ENCODE peak calls at places on chromosomes 11 and 22, in four cellular contexts. C is Karpas-422, R is hepatocyte, J is PC-9. Q is an unnamed sample. For H3K9me2, the result is how much of the 10 kb centered on the place peaks cover.

GRCh38 chr11:12694182-12694531 is 19.9 kb downstream of the TEAD1 start:
- DNase-seq in C (no peak), R (peak), J (no peak), Q (peak)

GRCh38 chr11:69598147-69598546 is 42.8 kb upstream of the CCND1 start:
- DNase-seq in C (no peak), R (no peak), J (peak), Q (peak)

GRCh38 chr11:35747638-35748037 is 85.1 kb downstream of the TRIM44 start:
- DNase-seq in C (peak), R (no peak), J (no peak), Q (peak)

GRCh38 chr11:94938399-94939055 is 34.8 kb downstream of the CWC15 start:
- DNase-seq in C (no peak), R (no peak), J (no peak), Q (no peak)

GRCh38 chr11:132520199-132520598 is 1012.1 kb downstream of the OPCML start:
- DNase-seq in C (no peak), R (no peak), J (no peak), Q (no peak)

GRCh38 chr11:19774329-19774728 is 61.7 kb downstream of the NAV2 start:
- DNase-seq in C (no peak), R (no peak), J (no peak), Q (no peak)

GRCh38 chr11:21921151-21921550 is 271.7 kb upstream of the ANO5 start:
- DNase-seq in C (no peak), R (no peak), J (no peak), Q (no peak)

GRCh38 chr11:67365756-67366384 is 7.5 kb downstream of the CLCF1 start:
- DNase-seq in C (no peak), R (no peak), J (no peak), Q (no peak)

GRCh38 chr22:37752189-37753061 is 55.3 kb upstream of the GCAT start:
- DNase-seq in C (no peak), R (peak), J (peak), Q (no peak)

GRCh38 chr11:1105183-1105565 is 30.5 kb downstream of the MUC2 start:
- DNase-seq in C (no peak), R (no peak), J (no peak), Q (no peak)

GRCh38 chr11:1564535-1565172 is 7.4 kb downstream of the DUSP8 start:
- DNase-seq in C (peak), R (peak), J (no peak), Q (peak)

GRCh38 chr11:60873533-60873932 is 6.2 kb downstream of the ZP1 start:
- DNase-seq in C (no peak), R (no peak), J (no peak), Q (no peak)

GRCh38 chr11:126112547-126112946 is 49.9 kb upstream of the CDON start:
- DNase-seq in C (no peak), R (peak), J (no peak), Q (no peak)

GRCh38 chr22:32083000-32083399 is 39.9 kb downstream of the SLC5A1 start:
- DNase-seq in C (no peak), R (no peak), J (no peak), Q (no peak)

GRCh38 chr11:64605248-64605560 is 14.2 kb downstream of the SLC22A12 start:
- DNase-seq in C (no peak), R (no peak), J (no peak), Q (no peak)

GRCh38 chr11:95229199-95230053 is 1.6 kb downstream of the SESN3 start:
- DNase-seq in C (peak), R (no peak), J (no peak), Q (peak)

GRCh38 chr11:498297-499181 is 8.5 kb downstream of the RNH1 start:
- DNase-seq in C (no peak), R (no peak), J (no peak), Q (no peak)

GRCh38 chr22:50696799-50697561 is 24.4 kb downstream of the SHANK3 start:
- DNase-seq in C (no peak), R (peak), J (no peak), Q (peak)

GRCh38 chr11:85896871-85897270 is 41.7 kb downstream of the CCDC83 start:
- DNase-seq in C (no peak), R (no peak), J (no peak), Q (no peak)

GRCh38 chr11:48091426-48092102 is 111.2 kb downstream of the PTPRJ start:
- DNase-seq in C (peak), R (no peak), J (no peak), Q (no peak)
- H3K9me2 ChIP-seq in C (under half), R (under half), J (under half), Q (under half)

DNA sequence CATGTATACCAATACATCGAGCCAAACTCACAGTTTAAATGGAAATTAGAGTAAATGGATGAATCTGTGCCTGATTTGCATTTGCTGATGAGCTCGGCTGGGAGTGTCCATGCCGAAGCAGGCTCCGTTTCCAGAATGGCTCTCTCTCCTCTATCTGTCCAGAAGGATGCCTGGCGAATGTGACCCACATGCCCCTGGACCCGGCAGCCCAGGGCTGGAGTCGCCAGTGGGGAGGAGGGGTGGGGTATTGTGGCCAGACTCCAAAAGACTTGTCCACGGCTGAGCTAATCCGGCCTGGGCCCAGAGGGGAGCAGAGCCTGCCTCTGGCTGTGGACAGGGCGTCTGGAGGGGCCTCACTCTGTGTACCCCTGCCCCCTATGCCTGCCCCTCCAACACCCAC is 317.3 kb downstream of the CTTN start:
- DNase-seq in C (no peak), R (no peak), J (no peak), Q (no peak)
- H3K9me2 ChIP-seq in C (under half), R (under half), J (under half), Q (under half)

GRCh38 chr22:46487318-46487717 is 50.1 kb downstream of the CELSR1 start:
- DNase-seq in C (no peak), R (peak), J (no peak), Q (no peak)
- H3K9me2 ChIP-seq in C (under half), R (under half), J (under half), Q (under half)

GRCh38 chr22:18110194-18110943 is at the start of gene TUBA8:
- DNase-seq in C (peak), R (peak), J (no peak), Q (peak)
- H3K9me2 ChIP-seq in C (under half), R (under half), J (under half), Q (under half)

GRCh38 chr11:110329441-110329840 is 33.0 kb upstream of the RDX start:
- DNase-seq in C (no peak), R (no peak), J (peak), Q (no peak)
- H3K9me2 ChIP-seq in C (under half), R (under half), J (under half), Q (under half)

DNA sequence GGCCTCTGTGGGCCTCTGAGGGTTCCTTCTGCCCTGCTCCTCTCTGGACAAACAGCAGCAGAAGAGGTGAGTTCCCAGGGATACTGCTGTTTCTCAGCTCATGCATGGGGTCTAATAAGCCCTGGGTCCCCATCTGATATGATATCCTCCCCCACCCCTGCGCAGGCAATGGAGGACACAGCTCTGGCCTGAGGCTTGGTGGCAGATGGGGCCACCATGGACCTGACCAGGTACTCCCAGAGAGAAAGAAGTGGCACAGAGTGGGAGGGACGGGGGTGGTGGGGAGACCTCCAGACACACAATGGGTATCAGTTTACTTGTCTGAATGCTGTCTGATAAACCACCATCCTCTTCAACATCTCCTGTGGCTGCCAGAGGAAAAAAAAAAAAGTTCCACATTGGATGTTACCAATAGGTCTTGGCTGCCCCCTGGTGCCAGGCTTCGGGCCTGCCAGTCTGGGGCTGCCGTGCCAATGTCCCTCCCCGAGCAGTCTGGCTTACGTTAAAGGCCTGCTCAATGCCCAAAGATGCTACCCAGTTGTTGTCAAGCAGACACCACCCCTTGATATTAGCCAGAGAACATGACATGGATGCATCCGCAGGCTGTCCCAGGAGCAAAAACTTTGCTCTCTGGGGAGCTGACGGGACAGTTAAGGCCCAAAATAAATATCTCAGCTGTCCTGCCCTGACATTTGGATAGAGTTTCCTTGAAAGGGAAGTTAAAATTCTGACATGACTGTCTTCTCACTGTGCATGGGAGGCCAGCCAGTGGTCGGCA is 27.9 kb upstream of the ABCC8 start:
- DNase-seq in C (peak), R (peak), J (peak), Q (peak)
- H3K9me2 ChIP-seq in C (under half), R (under half), J (under half), Q (under half)

GRCh38 chr11:33006010-33006409 is 9.7 kb upstream of the DEPDC7 start:
- DNase-seq in C (no peak), R (no peak), J (no peak), Q (no peak)

GRCh38 chr11:33002143-33002542 is 13.5 kb upstream of the DEPDC7 start:
- DNase-seq in C (no peak), R (no peak), J (no peak), Q (no peak)

GRCh38 chr11:33005175-33005574 is 10.5 kb upstream of the DEPDC7 start:
- DNase-seq in C (no peak), R (no peak), J (no peak), Q (no peak)

GRCh38 chr11:33000181-33000580 is 15.5 kb upstream of the DEPDC7 start:
- DNase-seq in C (no peak), R (no peak), J (peak), Q (no peak)

DNA sequence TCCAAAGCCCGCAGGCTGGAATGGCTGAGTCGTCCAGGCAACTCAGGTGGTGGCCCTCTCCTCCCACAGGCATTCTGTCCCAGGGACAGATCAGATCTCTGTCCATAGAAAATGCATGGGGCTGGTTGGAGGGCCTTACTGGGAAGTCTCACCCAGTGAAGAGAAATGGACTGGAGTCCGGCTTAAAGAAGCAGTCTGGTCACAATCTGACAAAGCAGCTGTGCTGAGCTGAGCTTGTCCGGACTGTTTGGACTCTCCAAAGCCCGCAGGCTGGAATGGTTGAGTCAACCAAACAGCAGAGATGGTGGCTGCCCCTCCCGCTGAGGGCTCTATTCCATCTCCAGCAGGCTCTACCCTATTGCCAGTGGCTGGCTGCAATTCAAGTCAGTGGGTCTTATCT is 14.4 kb upstream of the DEPDC7 start:
- DNase-seq in C (no peak), R (no peak), J (no peak), Q (no peak)
- H3K9me2 ChIP-seq in C (under half), R (under half), J (under half), Q (under half)

GRCh38 chr22:48855013-48855412 is 972.7 kb downstream of the BRD1 start:
- DNase-seq in C (no peak), R (no peak), J (no peak), Q (no peak)

GRCh38 chr22:48857202-48857805 is 970.4 kb downstream of the BRD1 start:
- DNase-seq in C (peak), R (no peak), J (no peak), Q (no peak)

GRCh38 chr22:48858121-48858520 is 969.6 kb downstream of the BRD1 start:
- DNase-seq in C (no peak), R (no peak), J (no peak), Q (no peak)

GRCh38 chr22:48855593-48856307 is 971.9 kb downstream of the BRD1 start:
- DNase-seq in C (no peak), R (no peak), J (no peak), Q (no peak)

DNA sequence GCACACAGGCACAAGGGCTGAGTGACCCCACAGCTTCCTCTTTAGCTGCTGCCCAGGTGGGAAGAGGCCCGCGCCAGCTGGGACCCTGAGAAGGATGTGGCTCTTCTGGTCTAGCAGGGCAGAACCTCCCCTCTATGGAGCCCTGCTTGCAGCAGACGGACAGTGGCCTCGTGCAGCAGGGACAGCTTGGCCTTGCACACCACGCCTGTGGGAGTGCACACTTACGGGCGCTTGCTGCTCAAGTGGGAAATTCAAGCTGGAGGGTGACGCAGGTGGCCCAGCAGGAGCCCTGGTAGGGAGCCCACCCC is 971.4 kb downstream of the BRD1 start:
- DNase-seq in C (no peak), R (no peak), J (no peak), Q (no peak)
- H3K9me2 ChIP-seq in C (under half), R (under half), J (under half), Q (under half)

Q was measured in GM23338.